ENCODE peak calls at places on chromosomes 1 and 21, in nine cellular contexts. T, N, K, F, H, Z, B, V and M are unnamed samples.

GRCh38 chr1:188023206-188023605 is 1194.5 kb downstream of the PLA2G4A start:
- DNase-seq in T (no peak), F (no peak), H (no peak), B (no peak), N (no peak), Z (no peak), V (no peak), K (no peak), M (no peak)

GRCh38 chr1:112527266-112528010 is 18.7 kb downstream of the WNT2B start:
- DNase-seq in T (no peak), V (no peak), Z (no peak), N (no peak), F (no peak), K (no peak), B (no peak), H (peak), M (no peak)

GRCh38 chr1:41805771-41806471 is 112.8 kb downstream of the HIVEP3 start:
- DNase-seq in B (no peak), Z (no peak), T (no peak), F (no peak), K (no peak), N (no peak), V (no peak), H (no peak), M (no peak)

GRCh38 chr1:180269848-180270766 is 40.0 kb downstream of the LHX4 start:
- DNase-seq in N (peak), K (no peak), F (peak), V (no peak), T (no peak), B (no peak), Z (no peak), H (no peak), M (no peak)

GRCh38 chr1:182299728-182300581 is 91.6 kb downstream of the GLUL start:
- DNase-seq in Z (no peak), K (no peak), V (no peak), F (peak), T (peak), H (peak), B (peak), N (peak), M (no peak)

GRCh38 chr1:36968730-36969129 is 65.6 kb downstream of the GRIK3 start:
- DNase-seq in K (no peak), V (no peak), T (no peak), H (no peak), B (no peak), Z (no peak), F (no peak), N (no peak), M (no peak)

GRCh38 chr1:27876341-27877114 is 4.2 kb downstream of the THEMIS2 start:
- DNase-seq in F (no peak), B (no peak), K (no peak), V (no peak), N (no peak), Z (no peak), H (no peak), T (no peak), M (no peak)

GRCh38 chr1:154725841-154726240 is 117.9 kb upstream of the ADAR start:
- DNase-seq in T (no peak), F (no peak), N (no peak), K (no peak), Z (no peak), V (no peak), B (no peak), H (no peak), M (no peak)

GRCh38 chr1:48677306-48678287 is 99.1 kb downstream of the BEND5 start:
- DNase-seq in F (peak), B (peak), H (peak), Z (peak), T (peak), V (peak), N (peak), K (peak), M (peak)

GRCh38 chr21:36183144-36183795 is 26.6 kb downstream of the DOP1B start:
- DNase-seq in V (no peak), Z (no peak), T (no peak), N (peak), K (no peak), H (no peak), B (no peak), F (no peak), M (peak)

GRCh38 chr1:226687476-226687875 is 51.6 kb downstream of the ITPKB start:
- DNase-seq in K (no peak), B (no peak), F (peak), Z (no peak), T (no peak), V (no peak), N (peak), H (no peak), M (no peak)

GRCh38 chr1:60963167-60963909 is 119.0 kb upstream of the NFIA start:
- DNase-seq in V (no peak), Z (no peak), N (no peak), B (no peak), T (no peak), K (no peak), F (no peak), H (peak), M (no peak)

GRCh38 chr1:7677815-7678214 is 93.3 kb upstream of the VAMP3 start:
- DNase-seq in T (no peak), K (no peak), H (no peak), B (no peak), N (no peak), Z (no peak), V (no peak), F (no peak), M (no peak)